ENCODE peak calls at places on chromosomes 3 and 15, in nine cellular contexts. D, C, B, T, J, R, N, L and S are unnamed samples.

GRCh38 chr3:124887177-124887995 is at the start of gene ITGB5:
- DNase-seq in D (peak), C (no peak), B (no peak), T (no peak), J (no peak), R (peak), N (peak), L (peak), S (peak)

GRCh38 chr3:74465652-74466415 is 148.6 kb downstream of the CNTN3 start:
- DNase-seq in D (no peak), C (no peak), B (no peak), T (no peak), J (no peak), R (no peak), N (peak), L (peak), S (no peak)

GRCh38 chr3:37824090-37824953 is 37.4 kb upstream of the CTDSPL start:
- DNase-seq in D (no peak), C (no peak), B (no peak), T (no peak), J (no peak), R (no peak), N (no peak), L (no peak), S (no peak)

GRCh38 chr3:184145120-184145524 is 10.0 kb downstream of the EIF2B5 start:
- DNase-seq in D (no peak), C (no peak), B (peak), T (peak), J (no peak), R (peak), N (peak), L (no peak), S (no peak)

GRCh38 chr3:88189361-88189810 is 39.6 kb downstream of the C3orf38 start:
- DNase-seq in D (no peak), C (no peak), B (no peak), T (no peak), J (no peak), R (peak), N (peak), L (no peak), S (no peak)

GRCh38 chr15:43346305-43346704 is 15.9 kb upstream of the LCMT2 start:
- DNase-seq in D (no peak), C (no peak), B (no peak), T (no peak), J (no peak), R (no peak), N (peak), L (no peak), S (no peak)

GRCh38 chr15:43702174-43702573 is 8.5 kb downstream of the CKMT1A start:
- DNase-seq in D (no peak), C (no peak), B (no peak), T (no peak), J (no peak), R (no peak), N (no peak), L (no peak), S (no peak)

GRCh38 chr3:88991496-88991895 is 115.9 kb upstream of the EPHA3 start:
- DNase-seq in D (no peak), C (no peak), B (no peak), T (no peak), J (no peak), R (no peak), N (peak), L (no peak), S (no peak)

GRCh38 chr3:109316162-109316730 is at the start of gene DPPA2:
- DNase-seq in D (no peak), C (no peak), B (no peak), T (no peak), J (no peak), R (no peak), N (no peak), L (no peak), S (no peak)

GRCh38 chr15:96421211-96421610 is 90.7 kb downstream of the NR2F2 start:
- DNase-seq in D (no peak), C (no peak), B (no peak), T (no peak), J (no peak), R (no peak), N (peak), L (no peak), S (no peak)

GRCh38 chr3:153927107-153927506 is 194.1 kb upstream of the ARHGEF26 start:
- DNase-seq in D (no peak), C (no peak), B (no peak), T (no peak), J (no peak), R (peak), N (peak), L (peak), S (no peak)

GRCh38 chr3:55330355-55330754 is 156.8 kb downstream of the WNT5A start:
- DNase-seq in D (no peak), C (no peak), B (no peak), T (peak), J (no peak), R (peak), N (peak), L (no peak), S (no peak)

GRCh38 chr15:70474682-70475438 is 288.5 kb downstream of the UACA start:
- DNase-seq in D (no peak), C (no peak), B (no peak), T (no peak), J (no peak), R (peak), N (peak), L (peak), S (no peak)

GRCh38 chr15:77508541-77509505 is 88.1 kb downstream of the HMG20A start:
- DNase-seq in D (no peak), C (no peak), B (no peak), T (no peak), J (no peak), R (no peak), N (peak), L (peak), S (no peak)

GRCh38 chr3:74443102-74443501 is 171.4 kb downstream of the CNTN3 start:
- DNase-seq in D (no peak), C (no peak), B (no peak), T (no peak), J (no peak), R (no peak), N (peak), L (no peak), S (no peak)

GRCh38 chr3:136249593-136250225 is 431 bp upstream of the PCCB start:
- DNase-seq in D (no peak), C (no peak), B (no peak), T (no peak), J (no peak), R (no peak), N (no peak), L (no peak), S (no peak)

GRCh38 chr15:94460624-94461023 is 229.3 kb downstream of the MCTP2 start:
- DNase-seq in D (no peak), C (no peak), B (no peak), T (no peak), J (no peak), R (no peak), N (no peak), L (no peak), S (no peak)

GRCh38 chr15:91824256-91824655 is 29.3 kb upstream of the SLCO3A1 start:
- DNase-seq in D (no peak), C (no peak), B (no peak), T (no peak), J (no peak), R (no peak), N (no peak), L (peak), S (no peak)